ENCODE peak calls at places on chromosomes 12 and 14, in eight cellular contexts. S is esophagus squamous epithelium, L is GM06990, Q is Peyer's patch, K is fibroblast of pulmonary artery, M is coronary artery, P is fibroblast of lung, F is RWPE2. V is an unnamed sample.

GRCh38 chr14:77582511-77582910 is 33.9 kb downstream of the SPTLC2 start:
- DNase-seq in M (no peak), L (no peak), F (no peak), K (no peak), P (no peak), S (no peak), Q (no peak), V (no peak)

GRCh38 chr14:52536269-52536668 is 16.0 kb downstream of the TXNDC16 start:
- DNase-seq in L (no peak), M (no peak), F (no peak), K (no peak), P (peak; percentile 6), S (no peak), Q (no peak), V (no peak)

GRCh38 chr12:87728936-87729593 is 300.1 kb downstream of the C12orf50 start:
- DNase-seq in Q (no peak), F (no peak), L (no peak), M (no peak), P (peak; percentile 62), K (no peak), S (no peak), V (no peak)

GRCh38 chr12:41699658-41700057 is 445.0 kb downstream of the GXYLT1 start:
- DNase-seq in Q (no peak), S (no peak), P (no peak), K (no peak), M (no peak), L (no peak), F (no peak), V (no peak)

GRCh38 chr12:49953146-49953545 is 2.6 kb downstream of the AQP2 start:
- DNase-seq in K (no peak), F (peak; percentile 36), M (no peak), Q (no peak), S (no peak), P (no peak), L (no peak), V (no peak)

GRCh38 chr12:50618864-50619609 is 114.3 kb downstream of the DIP2B start:
- DNase-seq in M (no peak), F (peak; percentile 66), L (no peak), K (peak; percentile 71), P (peak; percentile 93), S (no peak), Q (no peak), V (peak; percentile 56)

GRCh38 chr12:10661338-10661737 is 12.5 kb downstream of the STYK1 start:
- DNase-seq in L (no peak), Q (no peak), K (peak; percentile 12), F (no peak), S (no peak), P (no peak), M (no peak), V (peak; percentile 26)

GRCh38 chr14:81323621-81324400 is 76.3 kb downstream of the STON2 start:
- DNase-seq in K (no peak), F (peak; percentile 91), L (no peak), S (no peak), P (peak; percentile 38), M (no peak), Q (no peak), V (no peak)

GRCh38 chr12:116996648-116997047 is 85.9 kb downstream of the FBXW8 start:
- DNase-seq in Q (no peak), S (no peak), K (peak; percentile 83), M (no peak), P (peak; percentile 64), F (no peak), L (no peak), V (peak; percentile 78)

GRCh38 chr14:22319526-22320352 is 269.3 kb downstream of the DAD1 start:
- DNase-seq in S (no peak), K (peak; percentile 71), P (peak; percentile 53), M (no peak), F (no peak), Q (peak; percentile 54), L (no peak), V (peak; percentile 73)

GRCh38 chr14:100592461-100592871 is 5.2 kb upstream of the BEGAIN start:
- DNase-seq in S (no peak), F (peak; percentile 70), Q (no peak), L (no peak), K (no peak), M (no peak), P (no peak), V (no peak)

GRCh38 chr14:29584992-29585391 is 342.7 kb downstream of the PRKD1 start:
- DNase-seq in Q (peak; percentile 16), K (peak; percentile 91), P (peak; percentile 85), F (no peak), L (no peak), S (no peak), M (peak; percentile 77), V (peak; percentile 80)

GRCh38 chr12:127479256-127479655 is 787.7 kb upstream of the TMEM132C start:
- DNase-seq in M (no peak), Q (no peak), K (peak; percentile 1), L (no peak), P (peak; percentile 87), F (no peak), S (no peak), V (peak; percentile 43)

GRCh38 chr12:79747274-79747673 is 56.5 kb upstream of the PAWR start:
- DNase-seq in S (no peak), P (peak; percentile 41), Q (no peak), M (no peak), K (no peak), F (no peak), L (no peak), V (peak; percentile 41)

GRCh38 chr14:103801459-103801858 is 45.9 kb downstream of the PPP1R13B start:
- DNase-seq in P (peak; percentile 90), F (no peak), Q (no peak), K (peak; percentile 60), M (no peak), S (no peak), L (no peak), V (peak; percentile 58)

GRCh38 chr14:102782974-102783373 is 5.7 kb downstream of the TRAF3 start:
- DNase-seq in S (no peak), F (no peak), Q (no peak), K (no peak), M (no peak), L (no peak), P (no peak), V (no peak)

GRCh38 chr12:77213316-77213715 is 147.9 kb upstream of the E2F7 start:
- DNase-seq in Q (no peak), M (no peak), K (peak; percentile 57), L (no peak), S (no peak), F (no peak), P (peak; percentile 49), V (no peak)

DNA sequence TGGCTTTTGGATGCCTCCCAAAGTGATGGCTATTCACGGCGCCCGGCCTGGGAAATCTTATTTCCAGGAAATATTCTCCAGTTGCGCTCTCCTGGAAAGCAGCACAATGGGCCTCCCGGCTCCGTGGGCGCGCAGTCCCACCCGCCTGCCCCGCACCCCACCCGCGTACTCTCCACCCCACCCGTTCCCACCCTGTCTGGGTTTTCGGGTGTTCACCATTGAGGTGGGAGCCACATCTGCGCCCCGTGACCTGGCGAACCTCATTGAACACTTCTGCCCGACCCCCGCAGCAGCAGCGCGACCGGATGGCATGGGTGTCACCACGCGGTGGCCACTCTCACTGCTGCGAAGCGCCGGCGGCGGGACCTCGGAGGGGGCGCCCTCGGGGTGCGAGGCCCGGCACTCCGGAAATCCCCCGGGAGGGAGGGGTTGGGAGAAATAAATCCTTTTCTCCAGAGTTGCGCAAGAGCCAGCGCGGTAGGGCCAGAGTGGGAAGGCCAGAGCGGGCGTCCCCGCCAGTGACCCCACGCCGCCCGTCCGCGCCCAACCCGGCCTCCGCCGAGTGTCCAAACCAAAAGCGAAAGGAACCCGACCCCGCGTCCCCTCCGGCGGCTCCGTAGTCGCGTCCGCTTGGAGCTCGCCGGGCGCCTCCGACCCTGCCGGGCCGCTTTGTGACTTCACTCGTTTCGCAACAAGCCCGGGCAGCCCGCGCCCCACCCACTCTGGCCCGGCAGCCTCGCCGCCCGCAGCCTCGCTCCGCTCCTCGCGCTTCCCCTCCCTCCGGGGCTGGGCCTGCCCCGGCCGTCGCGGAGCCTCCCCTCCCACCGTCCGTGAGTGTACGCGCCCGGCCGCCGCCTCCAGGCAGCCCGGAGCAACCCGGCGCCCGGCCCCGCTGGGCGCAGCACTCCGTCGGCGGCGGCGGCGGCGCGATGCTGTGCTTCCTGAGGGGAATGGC is at the start of gene DRAM1:
- DNase-seq in P (peak; percentile 88), F (peak; percentile 89), L (peak; percentile 95), Q (peak; percentile 77), M (peak; percentile 93), K (peak; percentile 93), S (peak; percentile 56), V (peak; percentile 88)
- TF ChIP-seq CTCF in P (peak; percentile 8), F (peak; percentile 25), L (peak; percentile 44), Q (peak; percentile 17), M (no peak), K (no peak), S (no peak), V (no peak)

DNA sequence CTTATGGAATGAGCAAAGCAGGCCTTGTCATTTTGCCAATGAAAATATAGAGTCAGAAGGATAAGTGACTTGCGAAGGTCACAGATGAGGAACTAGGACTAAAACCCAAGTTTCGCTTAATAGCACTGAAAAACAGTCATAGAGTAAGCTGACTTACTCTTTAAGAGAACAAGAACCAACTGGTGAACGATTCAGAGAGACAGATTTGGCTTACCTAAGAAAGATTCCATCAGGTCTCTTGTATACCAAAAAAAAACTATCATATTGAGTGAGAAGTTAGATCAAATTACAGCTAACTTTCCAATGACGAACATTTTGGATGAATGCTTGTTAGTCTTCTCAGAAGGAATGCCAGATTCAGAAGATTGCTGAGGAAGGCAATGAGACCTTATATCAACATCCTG is 74.2 kb downstream of the ZFC3H1 start:
- DNase-seq in M (no peak), F (no peak), K (peak; percentile 20), Q (no peak), L (no peak), P (peak; percentile 52), S (no peak), V (peak; percentile 60)
- H3K4me3 ChIP-seq in M (no peak overlapping the region), F (no peak overlapping the region), K (no peak overlapping the region), Q (no peak overlapping the region), L (no peak overlapping the region), P (no peak overlapping the region), S (no peak overlapping the region), V (no peak overlapping the region)

GRCh38 chr12:124979568-124979967 is 9.4 kb downstream of the DHX37 start:
- DNase-seq in P (no peak), M (no peak), K (no peak), S (no peak), Q (no peak), L (no peak), F (no peak), V (no peak)
- TF ChIP-seq CTCF in P (no peak), M (no peak), K (no peak), S (no peak), Q (no peak), L (no peak), F (no peak), V (no peak)

DNA sequence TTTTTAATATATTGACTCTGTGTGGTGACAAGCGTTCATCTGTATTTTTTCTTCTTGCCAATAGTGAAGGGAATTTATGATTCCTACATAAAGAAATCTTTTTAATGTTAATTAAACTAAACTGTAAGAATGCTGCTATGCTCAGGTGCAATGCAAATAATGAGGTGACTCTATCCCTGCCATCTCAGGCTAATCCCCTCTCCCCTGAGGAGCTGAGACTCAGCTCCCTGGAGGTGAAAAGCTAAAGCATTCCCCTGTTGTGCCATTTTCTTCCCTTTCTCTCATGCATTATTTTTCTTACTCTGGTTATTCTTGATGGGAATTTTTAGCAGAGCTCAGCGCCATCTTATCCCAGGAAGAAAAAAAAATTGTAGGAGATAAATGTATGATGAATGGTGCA is 113.9 kb upstream of the FGD4 start:
- DNase-seq in L (no peak), K (no peak), S (no peak), Q (no peak), P (no peak), M (no peak), F (no peak), V (no peak)
- H3K4me3 ChIP-seq in L (no peak overlapping the region), K (no peak overlapping the region), S (no peak overlapping the region), Q (no peak overlapping the region), P (no peak overlapping the region), M (no peak overlapping the region), F (no peak overlapping the region), V (no peak overlapping the region)